ENCODE peak calls at places on chromosomes 4 and X, in ten cellular contexts. B, E, X, M, T, Z, R, V, H and J are unnamed samples.

GRCh38 chrX:16750136-16750535 is 30.7 kb downstream of the SYAP1 start:
- DNase-seq in B (no peak), E (no peak), X (no peak), M (no peak), T (no peak), Z (no peak), R (no peak), V (no peak), H (no peak), J (no peak)

GRCh38 chrX:15242899-15243555 is 26.9 kb downstream of the ASB9 start:
- DNase-seq in B (peak), E (peak), X (no peak), M (no peak), T (no peak), Z (no peak), R (no peak), V (peak), H (peak), J (no peak)

GRCh38 chr4:174707277-174707676 is 121.8 kb downstream of the GLRA3 start:
- DNase-seq in B (no peak), E (no peak), X (no peak), M (no peak), T (no peak), Z (no peak), R (no peak), V (no peak), H (no peak), J (no peak)

GRCh38 chr4:133102612-133103409 is 46.3 kb upstream of the PCDH10 start:
- DNase-seq in B (no peak), E (peak), X (no peak), M (no peak), T (no peak), Z (no peak), R (no peak), V (no peak), H (no peak), J (no peak)

GRCh38 chr4:8640816-8641215 is 48.3 kb downstream of the CPZ start:
- DNase-seq in B (no peak), E (no peak), X (no peak), M (peak), T (peak), Z (no peak), R (no peak), V (no peak), H (no peak), J (no peak)

GRCh38 chr4:173522874-173523395 is 7.1 kb downstream of the HAND2 start:
- DNase-seq in B (no peak), E (no peak), X (no peak), M (no peak), T (no peak), Z (no peak), R (peak), V (no peak), H (no peak), J (no peak)

GRCh38 chr4:139301821-139302611 is at the start of gene NDUFC1:
- DNase-seq in B (peak), E (peak), X (peak), M (peak), T (peak), Z (peak), R (peak), V (no peak), H (peak), J (peak)

GRCh38 chrX:133056341-133056740 is 40.6 kb downstream of the USP26 start:
- DNase-seq in B (peak), E (no peak), X (no peak), M (no peak), T (no peak), Z (no peak), R (no peak), V (no peak), H (no peak), J (no peak)

GRCh38 chr4:46249106-46249505 is 125.3 kb upstream of the GABRG1 start:
- DNase-seq in B (no peak), E (no peak), X (no peak), M (no peak), T (no peak), Z (no peak), R (no peak), V (no peak), H (no peak), J (no peak)

GRCh38 chrX:32483534-32484136 is 727.7 kb downstream of the DMD start:
- DNase-seq in B (peak), E (peak), X (no peak), M (no peak), T (no peak), Z (no peak), R (no peak), V (no peak), H (no peak), J (no peak)

GRCh38 chrX:139924069-139924695 is 8.7 kb downstream of the ATP11C start:
- DNase-seq in B (no peak), E (no peak), X (no peak), M (no peak), T (no peak), Z (no peak), R (no peak), V (no peak), H (no peak), J (no peak)

GRCh38 chr4:77074961-77075855 is 581 bp downstream of the CCNI start:
- DNase-seq in B (peak), E (peak), X (peak), M (peak), T (peak), Z (peak), R (peak), V (no peak), H (peak), J (peak)

GRCh38 chr4:178037459-178038214 is 595.4 kb upstream of the AGA start:
- DNase-seq in B (no peak), E (no peak), X (no peak), M (no peak), T (no peak), Z (no peak), R (no peak), V (no peak), H (no peak), J (no peak)

GRCh38 chr4:57424231-57424897 is 314.2 kb upstream of the IGFBP7 start:
- DNase-seq in B (peak), E (no peak), X (no peak), M (no peak), T (no peak), Z (no peak), R (no peak), V (no peak), H (no peak), J (no peak)

GRCh38 chr4:124509151-124509550 is 203.4 kb downstream of the ANKRD50 start:
- DNase-seq in B (no peak), E (no peak), X (no peak), M (no peak), T (no peak), Z (no peak), R (no peak), V (no peak), H (no peak), J (no peak)

GRCh38 chr4:174592985-174593335 is 70.7 kb upstream of the HPGD start:
- DNase-seq in B (peak), E (no peak), X (no peak), M (no peak), T (no peak), Z (no peak), R (no peak), V (no peak), H (no peak), J (no peak)

GRCh38 chrX:148580016-148580415 is 79.6 kb downstream of the AFF2 start:
- DNase-seq in B (no peak), E (no peak), X (no peak), M (no peak), T (no peak), Z (no peak), R (no peak), V (no peak), H (no peak), J (no peak)

GRCh38 chr4:169621754-169622481 is 1.5 kb downstream of the CLCN3 start:
- DNase-seq in B (no peak), E (no peak), X (no peak), M (no peak), T (no peak), Z (no peak), R (no peak), V (peak), H (no peak), J (no peak)

GRCh38 chr4:156528216-156528615 is 443.4 kb downstream of the PDGFC start:
- DNase-seq in B (no peak), E (no peak), X (no peak), M (no peak), T (no peak), Z (no peak), R (no peak), V (no peak), H (no peak), J (no peak)

GRCh38 chr4:156521631-156522030 is 450.0 kb downstream of the PDGFC start:
- DNase-seq in B (no peak), E (no peak), X (no peak), M (no peak), T (no peak), Z (no peak), R (no peak), V (no peak), H (no peak), J (no peak)

GRCh38 chr4:156523492-156523891 is 448.1 kb downstream of the PDGFC start:
- DNase-seq in B (no peak), E (no peak), X (no peak), M (no peak), T (no peak), Z (no peak), R (no peak), V (no peak), H (no peak), J (no peak)

DNA sequence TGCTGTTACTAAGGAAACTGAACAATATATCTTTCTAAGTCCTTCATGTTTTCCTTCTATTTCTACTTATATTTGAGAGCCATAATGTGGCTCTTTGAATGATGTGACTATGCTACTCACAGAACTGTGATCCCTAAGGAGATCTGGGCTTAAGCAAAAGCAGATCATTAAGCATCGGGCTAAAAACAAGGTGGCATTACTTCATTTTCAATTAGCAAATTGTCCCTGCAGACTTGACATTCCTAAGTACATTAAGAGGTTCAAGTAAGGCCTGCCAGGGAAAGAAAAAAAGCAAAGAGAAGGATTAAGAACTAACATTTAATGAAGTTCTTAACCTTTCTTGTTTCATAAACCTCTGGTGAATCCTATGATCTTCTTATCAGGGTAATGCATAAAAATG is 447.6 kb downstream of the PDGFC start:
- DNase-seq in B (no peak), E (no peak), X (no peak), M (no peak), T (no peak), Z (no peak), R (no peak), V (no peak), H (no peak), J (no peak)
- H3K27ac ChIP-seq in B (no peak), E (no peak), X (no peak), M (no peak), T (no peak), Z (no peak), R (no peak), V (no peak), H (no peak), J (no peak)

GRCh38 chr4:165207016-165207430 is 338 bp upstream of the KLHL2 start:
- DNase-seq in B (no peak), E (peak), X (peak), M (no peak), T (no peak), Z (no peak), R (no peak), V (no peak), H (no peak), J (no peak)
- H3K27ac ChIP-seq in B (peak), E (no peak), X (peak), M (peak), T (peak), Z (peak), R (peak), V (no peak), H (peak), J (peak)

GRCh38 chrX:77742788-77743476 is 43.1 kb downstream of the ATRX start:
- DNase-seq in B (no peak), E (no peak), X (no peak), M (no peak), T (no peak), Z (no peak), R (no peak), V (no peak), H (no peak), J (no peak)
- H3K27ac ChIP-seq in B (peak), E (peak), X (peak), M (no peak), T (no peak), Z (no peak), R (no peak), V (no peak), H (no peak), J (no peak)

DNA sequence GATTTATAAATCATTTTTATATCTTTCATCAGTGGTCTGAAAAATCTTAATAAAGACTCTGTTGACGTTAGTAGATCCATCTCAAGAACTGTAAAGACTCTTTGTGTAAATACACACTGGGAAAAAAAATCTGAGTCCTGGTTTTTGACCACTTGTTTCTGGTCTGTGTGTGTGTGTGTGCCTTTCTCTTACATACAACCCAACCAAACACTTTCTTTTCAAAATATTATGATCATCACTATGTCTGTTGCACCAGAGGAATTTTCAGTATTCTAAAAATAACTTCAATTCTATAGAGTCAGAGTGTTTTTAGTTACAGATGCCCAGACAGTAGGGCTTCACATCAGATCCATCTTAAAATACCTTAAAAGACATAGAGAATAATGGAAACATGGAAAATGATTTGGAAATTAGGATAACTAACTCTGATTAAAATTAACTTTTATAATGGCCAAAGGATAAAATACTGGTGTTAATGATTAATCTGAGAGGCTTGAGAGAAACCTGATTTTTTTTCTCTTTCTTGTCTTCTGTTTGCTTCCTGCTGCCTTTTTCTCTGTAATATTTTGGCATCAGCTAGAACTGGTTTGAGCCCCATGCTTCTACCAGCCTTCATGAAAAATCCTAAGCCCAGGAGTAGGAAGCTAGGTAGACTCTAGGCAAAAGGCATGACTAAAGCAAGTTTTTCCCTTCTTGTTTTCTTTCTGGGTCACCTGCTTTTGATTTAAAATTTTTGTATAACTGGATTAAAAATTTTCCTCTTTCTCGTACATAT is 99.7 kb downstream of the ATXN3L start:
- DNase-seq in B (no peak), E (no peak), X (no peak), M (no peak), T (no peak), Z (no peak), R (no peak), V (peak), H (no peak), J (no peak)
- H3K27ac ChIP-seq in B (no peak), E (no peak), X (no peak), M (no peak), T (no peak), Z (no peak), R (no peak), V (peak), H (no peak), J (no peak)

DNA sequence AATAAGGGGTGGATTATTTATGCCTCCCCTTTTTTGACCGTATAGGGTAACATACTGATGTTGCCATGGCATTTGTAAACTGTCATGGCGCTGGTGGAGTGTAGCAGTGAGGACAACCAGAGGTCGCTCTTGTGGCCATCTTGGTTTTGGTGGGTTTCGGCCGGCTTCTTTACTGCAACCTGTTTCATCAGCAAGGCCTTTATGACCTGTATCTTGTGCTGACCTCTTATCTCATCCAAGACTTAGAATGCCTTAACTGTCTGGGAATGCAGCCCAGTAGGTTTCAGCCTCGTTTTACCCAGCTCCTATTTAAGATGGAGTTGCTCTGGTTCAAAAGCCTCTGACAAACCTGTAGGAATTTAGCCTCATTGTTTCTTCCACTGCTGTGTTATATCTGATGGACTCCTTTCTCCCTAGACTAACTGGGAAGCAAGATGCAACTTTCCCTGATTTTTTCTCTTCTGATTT is 71.4 kb downstream of the TMEM131L start:
- DNase-seq in B (no peak), E (no peak), X (no peak), M (no peak), T (no peak), Z (no peak), R (no peak), V (no peak), H (no peak), J (no peak)
- H3K27ac ChIP-seq in B (no peak), E (no peak), X (no peak), M (no peak), T (no peak), Z (no peak), R (peak), V (no peak), H (no peak), J (no peak)

GRCh38 chr4:107935246-107935645 is 3.9 kb downstream of the CYP2U1 start:
- DNase-seq in B (no peak), E (no peak), X (no peak), M (no peak), T (no peak), Z (no peak), R (no peak), V (no peak), H (no peak), J (no peak)

GRCh38 chr4:107937040-107937439 is 5.7 kb downstream of the CYP2U1 start:
- DNase-seq in B (no peak), E (no peak), X (no peak), M (no peak), T (no peak), Z (no peak), R (no peak), V (no peak), H (no peak), J (no peak)

GRCh38 chr4:107931775-107932321 is 499 bp downstream of the CYP2U1 start:
- DNase-seq in B (no peak), E (no peak), X (peak), M (peak), T (peak), Z (no peak), R (peak), V (no peak), H (peak), J (peak)

GRCh38 chr4:107930821-107931774 is at the start of gene CYP2U1:
- DNase-seq in B (peak), E (peak), X (peak), M (peak), T (peak), Z (peak), R (peak), V (peak), H (peak), J (peak)
- H3K27ac ChIP-seq in B (peak), E (no peak), X (peak), M (peak), T (peak), Z (peak), R (peak), V (peak), H (peak), J (peak)

GRCh38 chr4:6085943-6086628 is 67.9 kb upstream of the C4orf50 start:
- DNase-seq in B (no peak), E (no peak), X (peak), M (no peak), T (no peak), Z (no peak), R (no peak), V (no peak), H (no peak), J (no peak)
- H3K27ac ChIP-seq in B (no peak), E (no peak), X (no peak), M (no peak), T (no peak), Z (no peak), R (no peak), V (no peak), H (no peak), J (no peak)

GRCh38 chrX:66012094-66012534 is 27.8 kb downstream of the VSIG4 start:
- DNase-seq in B (no peak), E (no peak), X (no peak), M (no peak), T (no peak), Z (no peak), R (no peak), V (no peak), H (no peak), J (no peak)
- H3K27ac ChIP-seq in B (no peak), E (no peak), X (no peak), M (peak), T (peak), Z (no peak), R (no peak), V (no peak), H (no peak), J (no peak)

GRCh38 chr4:151236036-151236435 is 40.9 kb upstream of the PRSS48 start:
- DNase-seq in B (no peak), E (no peak), X (no peak), M (no peak), T (no peak), Z (no peak), R (peak), V (no peak), H (no peak), J (no peak)
- H3K27ac ChIP-seq in B (no peak), E (no peak), X (no peak), M (no peak), T (no peak), Z (no peak), R (no peak), V (no peak), H (no peak), J (no peak)